ENCODE peak calls at places on chromosomes 1 and 21, in four cellular contexts. H is HCT116, S is SK-N-SH, F is K562. O is an unnamed sample.

GRCh38 chr1:234997201-234998173 is 131.2 kb downstream of the TOMM20 start:
- DNase-seq in H (peak; percentile 97), S (peak; percentile 69), F (no peak), O (peak; percentile 94)

GRCh38 chr1:203663820-203664219 is 37.2 kb downstream of the ATP2B4 start:
- DNase-seq in H (no peak), S (no peak), F (no peak), O (no peak)

GRCh38 chr1:235642021-235642942 is 7.3 kb downstream of the GNG4 start:
- DNase-seq in H (peak; percentile 58), S (peak; percentile 20), F (peak; percentile 35), O (no peak)

GRCh38 chr1:112702067-112702395 is 4.9 kb downstream of the RHOC start:
- DNase-seq in H (no peak), S (no peak), F (no peak), O (no peak)

GRCh38 chr1:43423672-43424550 is 29.8 kb downstream of the HYI start:
- DNase-seq in H (peak; percentile 63), S (no peak), F (peak; percentile 30), O (no peak)

GRCh38 chr1:171740987-171741871 is 636 bp downstream of the VAMP4 start:
- DNase-seq in H (no peak), S (peak; percentile 55), F (peak; percentile 74), O (peak; percentile 36)

GRCh38 chr1:29455781-29456180 is 219.5 kb downstream of the PTPRU start:
- DNase-seq in H (no peak), S (no peak), F (no peak), O (no peak)

GRCh38 chr1:165893507-165893906 is 66.1 kb downstream of the UCK2 start:
- DNase-seq in H (no peak), S (no peak), F (no peak), O (no peak)

GRCh38 chr1:34701326-34702129 is 53.3 kb upstream of the GJB5 start:
- DNase-seq in H (no peak), S (peak; percentile 52), F (no peak), O (no peak)

GRCh38 chr1:56215771-56216170 is 363.6 kb downstream of the PLPP3 start:
- DNase-seq in H (no peak), S (no peak), F (no peak), O (no peak)

GRCh38 chr1:185440877-185441276 is 123.8 kb upstream of the IVNS1ABP start:
- DNase-seq in H (no peak), S (no peak), F (no peak), O (no peak)

GRCh38 chr1:230282157-230282556 is 144.0 kb downstream of the PGBD5 start:
- DNase-seq in H (no peak), S (peak; percentile 58), F (no peak), O (no peak)

GRCh38 chr1:10968411-10968826 is 44.0 kb upstream of the TARDBP start:
- DNase-seq in H (no peak), S (no peak), F (no peak), O (no peak)

GRCh38 chr1:93448292-93448982 is 519 bp downstream of the FNBP1L start:
- DNase-seq in H (no peak), S (peak; percentile 89), F (peak; percentile 62), O (peak; percentile 26)

GRCh38 chr1:154871374-154871773 is 1.3 kb upstream of the KCNN3 start:
- DNase-seq in H (no peak), S (no peak), F (no peak), O (no peak)

GRCh38 chr1:79469121-79469520 is 462.6 kb upstream of the ADGRL4 start:
- DNase-seq in H (no peak), S (peak; percentile 17), F (no peak), O (no peak)

GRCh38 chr1:64841330-64842065 is 96.6 kb downstream of the RAVER2 start:
- DNase-seq in H (no peak), S (no peak), F (no peak), O (no peak)

GRCh38 chr1:107244734-107245495 is 104.1 kb downstream of the NTNG1 start:
- DNase-seq in H (no peak), S (peak; percentile 20), F (no peak), O (no peak)

GRCh38 chr1:152878042-152878441 is at the start of gene SMCP:
- DNase-seq in H (no peak), S (no peak), F (peak; percentile 27), O (no peak)

GRCh38 chr1:173527151-173527826 is 50.2 kb downstream of the PRDX6 start:
- DNase-seq in H (no peak), S (peak; percentile 12), F (no peak), O (no peak)

GRCh38 chr1:225642177-225642576 is 10.7 kb downstream of the ENAH start:
- DNase-seq in H (no peak), S (no peak), F (no peak), O (peak; percentile 28)

GRCh38 chr1:204366759-204367158 is 7.0 kb upstream of the PLEKHA6 start:
- DNase-seq in H (no peak), S (peak; percentile 46), F (peak; percentile 47), O (no peak)

GRCh38 chr1:64974288-64974825 is 8.0 kb upstream of the JAK1 start:
- DNase-seq in H (no peak), S (no peak), F (no peak), O (no peak)

GRCh38 chr1:37410815-37411214 is 63.6 kb upstream of the ZC3H12A start:
- DNase-seq in H (no peak), S (no peak), F (peak; percentile 67), O (peak; percentile 9)

GRCh38 chr1:203340112-203340804 is 10.7 kb downstream of the FMOD start:
- DNase-seq in H (peak; percentile 76), S (peak; percentile 90), F (peak; percentile 88), O (peak; percentile 69)

GRCh38 chr1:99672500-99673213 is 26.7 kb downstream of the PALMD start:
- DNase-seq in H (no peak), S (no peak), F (no peak), O (no peak)

GRCh38 chr1:207852576-207853371 is 58.2 kb downstream of the CD34 start:
- DNase-seq in H (no peak), S (no peak), F (no peak), O (no peak)

GRCh38 chr1:207851696-207852095 is 59.2 kb downstream of the CD34 start:
- DNase-seq in H (no peak), S (no peak), F (no peak), O (no peak)

GRCh38 chr1:207854001-207854400 is 56.9 kb downstream of the CD34 start:
- DNase-seq in H (no peak), S (no peak), F (no peak), O (no peak)

GRCh38 chr1:207850621-207851407 is 60.1 kb downstream of the CD34 start:
- DNase-seq in H (no peak), S (no peak), F (no peak), O (no peak)

DNA sequence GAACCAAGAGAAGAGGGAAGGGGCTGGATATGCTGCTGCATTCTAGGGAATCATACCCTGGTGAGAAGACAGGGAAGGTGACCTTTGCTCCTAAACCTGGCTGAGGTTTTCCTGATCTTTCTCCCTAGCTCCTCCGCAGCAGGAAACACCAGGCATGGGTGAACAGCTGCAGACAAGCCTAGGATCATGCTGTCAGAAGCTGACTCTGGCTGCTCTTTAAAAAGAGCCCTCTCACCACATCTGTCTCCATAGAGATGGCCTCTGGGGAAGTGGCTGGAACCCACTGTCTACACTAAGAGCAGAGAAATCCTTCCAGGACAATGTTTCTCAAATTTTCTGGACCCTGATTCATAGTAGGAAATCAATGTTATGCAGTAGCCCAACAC is 57.6 kb downstream of the CD34 start:
- DNase-seq in H (no peak), S (no peak), F (no peak), O (no peak)
- TF ChIP-seq ELF1 in H (no peak), S (no peak), F (no peak), O (no peak)

GRCh38 chr1:212566522-212567479 is 41.8 kb upstream of the ATF3 start:
- DNase-seq in H (peak; percentile 45), S (peak; percentile 71), F (peak; percentile 32), O (peak; percentile 14)
- TF ChIP-seq ELF1 in H (no peak), S (no peak), F (peak; percentile 24), O (no peak)

GRCh38 chr21:17900281-17900989 is 81.3 kb upstream of the C21orf91 start:
- DNase-seq in H (no peak), S (no peak), F (no peak), O (no peak)

GRCh38 chr21:17901458-17902092 is 82.4 kb upstream of the C21orf91 start:
- DNase-seq in H (no peak), S (no peak), F (no peak), O (no peak)

GRCh38 chr21:17900990-17901385 is 81.8 kb upstream of the C21orf91 start:
- DNase-seq in H (no peak), S (no peak), F (no peak), O (no peak)

GRCh38 chr21:17903929-17904639 is 84.9 kb upstream of the C21orf91 start:
- DNase-seq in H (no peak), S (no peak), F (no peak), O (no peak)

GRCh38 chr21:17903029-17903806 is 84.1 kb upstream of the C21orf91 start:
- DNase-seq in H (no peak), S (peak; percentile 44), F (no peak), O (no peak)
- TF ChIP-seq ELF1 in H (no peak), S (no peak), F (no peak), O (no peak)

GRCh38 chr1:177907000-177907399 is 62.9 kb downstream of the SEC16B start:
- DNase-seq in H (no peak), S (no peak), F (no peak), O (no peak)
- TF ChIP-seq ELF1 in H (no peak), S (no peak), F (no peak), O (no peak)

DNA sequence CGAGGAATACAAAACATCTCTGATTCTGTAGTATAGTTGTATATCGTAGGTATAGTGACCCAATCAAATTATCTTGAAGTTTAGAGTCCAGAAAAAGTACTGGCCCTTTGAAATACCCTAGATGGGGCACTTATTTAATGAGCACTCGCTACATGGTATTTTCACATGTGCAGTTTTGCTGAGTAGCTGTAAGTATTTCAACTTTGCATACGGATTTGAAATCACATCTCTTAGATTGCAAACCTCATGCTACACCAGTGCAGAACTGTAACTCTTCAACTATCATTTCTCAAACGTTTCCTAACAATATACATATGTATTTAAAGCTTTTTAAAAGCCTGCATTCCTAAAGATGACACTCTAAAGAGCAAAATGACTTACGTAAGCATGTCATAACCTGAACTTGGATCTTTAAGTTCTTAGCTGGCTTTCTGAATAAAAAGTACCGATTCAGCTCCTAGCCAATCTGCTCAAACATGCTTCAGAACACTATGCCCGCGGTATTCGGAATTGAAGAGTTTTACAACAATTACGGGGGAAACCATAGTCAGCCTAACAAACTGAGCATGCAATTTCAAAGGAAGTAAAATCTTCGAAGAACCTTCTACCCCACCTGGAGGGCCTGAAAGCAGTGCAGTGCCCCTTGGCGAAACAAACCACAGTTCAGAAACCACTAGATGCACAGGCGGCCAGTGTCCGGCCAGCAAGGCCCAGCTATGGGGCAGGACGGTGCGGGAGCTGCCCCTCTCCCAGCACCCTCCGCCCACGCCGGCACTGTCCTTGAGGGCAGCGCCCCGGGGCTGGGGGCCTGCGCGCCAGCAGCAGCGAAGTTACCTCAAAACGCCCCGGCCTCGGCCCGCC is 878 bp downstream of the FH start:
- DNase-seq in H (no peak), S (no peak), F (no peak), O (peak; percentile 6)
- TF ChIP-seq ELF1 in H (no peak), S (no peak), F (no peak), O (no peak)

O was measured in HepG2.